ENCODE peak calls at places on chromosome 3, in eight cellular contexts. One of them, this sample, is unnamed.

GRCh38 chr3:37072892-37073291 is 79.6 kb downstream of the MLH1 start:
- DNase-seq in Daoy: peak
- DNase-seq in uterus: no peak
- DNase-seq in NCI-H146: no peak
- DNase-seq in prostate gland: peak
- DNase-seq in NCI-H1092: no peak
- DNase-seq in activated CD4-positive, alpha-beta T cell treated with anti-CD3 and anti-CD28 coated beads for 1 hour: no peak
- DNase-seq in stimulated activated CD4-positive, alpha-beta T cell treated with anti-CD3 and anti-CD28 coated beads, Interleukin-4, amount 100 ng/mL, for 4 hours: no peak
- DNase-seq in this sample: peak

GRCh38 chr3:69126999-69127398 is 4.6 kb upstream of the LMOD3 start:
- DNase-seq in prostate gland: no peak
- DNase-seq in uterus: no peak
- DNase-seq in NCI-H1092: no peak
- DNase-seq in activated CD4-positive, alpha-beta T cell treated with anti-CD3 and anti-CD28 coated beads for 1 hour: no peak
- DNase-seq in stimulated activated CD4-positive, alpha-beta T cell treated with anti-CD3 and anti-CD28 coated beads, Interleukin-4, amount 100 ng/mL, for 4 hours: no peak
- DNase-seq in Daoy: no peak
- DNase-seq in NCI-H146: no peak
- DNase-seq in this sample: no peak

GRCh38 chr3:123586131-123586530 is 1.3 kb upstream of the HACD2 start:
- DNase-seq in stimulated activated CD4-positive, alpha-beta T cell treated with anti-CD3 and anti-CD28 coated beads, Interleukin-4, amount 100 ng/mL, for 4 hours: peak
- DNase-seq in prostate gland: peak
- DNase-seq in Daoy: peak
- DNase-seq in NCI-H146: peak
- DNase-seq in NCI-H1092: peak
- DNase-seq in uterus: no peak
- DNase-seq in activated CD4-positive, alpha-beta T cell treated with anti-CD3 and anti-CD28 coated beads for 1 hour: no peak
- DNase-seq in this sample: peak

GRCh38 chr3:129587061-129587460 is 19.4 kb downstream of the PLXND1 start:
- DNase-seq in stimulated activated CD4-positive, alpha-beta T cell treated with anti-CD3 and anti-CD28 coated beads, Interleukin-4, amount 100 ng/mL, for 4 hours: no peak
- DNase-seq in uterus: peak
- DNase-seq in Daoy: no peak
- DNase-seq in NCI-H146: no peak
- DNase-seq in activated CD4-positive, alpha-beta T cell treated with anti-CD3 and anti-CD28 coated beads for 1 hour: no peak
- DNase-seq in prostate gland: no peak
- DNase-seq in NCI-H1092: no peak
- DNase-seq in this sample: no peak

GRCh38 chr3:122146466-122146865 is 37.0 kb upstream of the CASR start:
- DNase-seq in stimulated activated CD4-positive, alpha-beta T cell treated with anti-CD3 and anti-CD28 coated beads, Interleukin-4, amount 100 ng/mL, for 4 hours: peak
- DNase-seq in Daoy: no peak
- DNase-seq in prostate gland: no peak
- DNase-seq in activated CD4-positive, alpha-beta T cell treated with anti-CD3 and anti-CD28 coated beads for 1 hour: no peak
- DNase-seq in NCI-H146: no peak
- DNase-seq in uterus: no peak
- DNase-seq in NCI-H1092: no peak
- DNase-seq in this sample: no peak

GRCh38 chr3:101819649-101820202 is 29.6 kb upstream of the NFKBIZ start:
- DNase-seq in activated CD4-positive, alpha-beta T cell treated with anti-CD3 and anti-CD28 coated beads for 1 hour: no peak
- DNase-seq in prostate gland: no peak
- DNase-seq in uterus: no peak
- DNase-seq in NCI-H146: no peak
- DNase-seq in NCI-H1092: no peak
- DNase-seq in stimulated activated CD4-positive, alpha-beta T cell treated with anti-CD3 and anti-CD28 coated beads, Interleukin-4, amount 100 ng/mL, for 4 hours: no peak
- DNase-seq in Daoy: no peak
- DNase-seq in this sample: no peak

GRCh38 chr3:153028336-153028735 is 133.7 kb upstream of the RAP2B start:
- DNase-seq in NCI-H1092: no peak
- DNase-seq in Daoy: no peak
- DNase-seq in stimulated activated CD4-positive, alpha-beta T cell treated with anti-CD3 and anti-CD28 coated beads, Interleukin-4, amount 100 ng/mL, for 4 hours: no peak
- DNase-seq in uterus: no peak
- DNase-seq in prostate gland: no peak
- DNase-seq in NCI-H146: no peak
- DNase-seq in activated CD4-positive, alpha-beta T cell treated with anti-CD3 and anti-CD28 coated beads for 1 hour: no peak
- DNase-seq in this sample: no peak

GRCh38 chr3:170757038-170757437 is 113.0 kb downstream of the RPL22L1 start:
- DNase-seq in stimulated activated CD4-positive, alpha-beta T cell treated with anti-CD3 and anti-CD28 coated beads, Interleukin-4, amount 100 ng/mL, for 4 hours: no peak
- DNase-seq in NCI-H1092: no peak
- DNase-seq in Daoy: no peak
- DNase-seq in uterus: no peak
- DNase-seq in NCI-H146: no peak
- DNase-seq in activated CD4-positive, alpha-beta T cell treated with anti-CD3 and anti-CD28 coated beads for 1 hour: no peak
- DNase-seq in prostate gland: no peak
- DNase-seq in this sample: no peak